ENCODE peak calls at places on chromosomes 5 and 9, in nine cellular contexts. C, R, T, P, E, A, N, L and I are unnamed samples.

GRCh38 chr9:84677080-84677479 is 7.6 kb downstream of the NTRK2 start:
- DNase-seq in T (no peak), R (no peak), L (no peak), A (no peak), E (no peak), N (no peak), P (no peak), C (no peak), I (no peak)

GRCh38 chr9:80586786-80587185 is 1015.0 kb downstream of the TLE4 start:
- DNase-seq in L (no peak), R (no peak), C (no peak), N (no peak), A (no peak), E (no peak), P (no peak), T (no peak), I (no peak)

GRCh38 chr9:126432659-126433058 is 106.0 kb downstream of the MVB12B start:
- DNase-seq in T (no peak), A (no peak), L (no peak), E (no peak), N (no peak), P (no peak), C (no peak), R (no peak), I (no peak)

GRCh38 chr5:62568800-62569432 is 9.7 kb upstream of the LRRC70 start:
- DNase-seq in C (peak; percentile 66), R (no peak), E (no peak), T (no peak), N (no peak), L (no peak), A (no peak), P (no peak), I (no peak)

GRCh38 chr5:176789873-176790615 is 20.3 kb upstream of the UNC5A start:
- DNase-seq in C (no peak), T (no peak), R (no peak), L (no peak), N (no peak), P (no peak), E (no peak), A (no peak), I (no peak)

GRCh38 chr5:176619203-176619568 is 9.2 kb upstream of the GPRIN1 start:
- DNase-seq in P (peak; percentile 56), E (peak; percentile 47), C (peak; percentile 98), N (no peak), A (peak; percentile 87), L (peak; percentile 68), T (peak; percentile 59), R (peak; percentile 98), I (no peak)

GRCh38 chr5:138653502-138653901 is 78.3 kb upstream of the HSPA9 start:
- DNase-seq in R (no peak), C (peak; percentile 46), E (no peak), P (no peak), N (no peak), T (no peak), L (no peak), A (no peak), I (no peak)

GRCh38 chr9:84970432-84970831 is 300.9 kb downstream of the NTRK2 start:
- DNase-seq in A (no peak), E (peak; percentile 53), R (no peak), C (no peak), P (no peak), T (no peak), N (no peak), L (no peak), I (no peak)

GRCh38 chr9:16809912-16810610 is 60.4 kb downstream of the BNC2 start:
- DNase-seq in C (peak; percentile 99), T (no peak), A (no peak), P (no peak), L (no peak), E (no peak), R (no peak), N (no peak), I (no peak)

GRCh38 chr9:36728651-36729520 is 156.2 kb downstream of the MELK start:
- DNase-seq in E (peak; percentile 84), N (no peak), T (peak; percentile 41), P (peak; percentile 54), A (peak; percentile 87), L (peak; percentile 48), R (peak; percentile 57), C (peak; percentile 96), I (peak; percentile 63)

GRCh38 chr5:89342106-89342876 is 459.3 kb upstream of the MEF2C start:
- DNase-seq in E (no peak), P (no peak), N (no peak), L (no peak), C (no peak), R (no peak), T (no peak), A (no peak), I (no peak)

GRCh38 chr5:102627311-102627710 is 127.8 kb upstream of the PAM start:
- DNase-seq in A (no peak), R (no peak), P (no peak), C (no peak), L (no peak), N (no peak), E (no peak), T (no peak), I (no peak)

GRCh38 chr5:91225848-91226686 is 157.1 kb downstream of the ARRDC3 start:
- DNase-seq in E (peak; percentile 53), C (peak; percentile 90), N (no peak), T (no peak), R (peak; percentile 34), P (peak; percentile 24), A (no peak), L (peak; percentile 9), I (peak; percentile 38)

GRCh38 chr9:92146610-92147009 is 31.4 kb upstream of the SPTLC1 start:
- DNase-seq in R (no peak), L (no peak), N (no peak), C (no peak), P (no peak), T (no peak), A (no peak), E (no peak), I (no peak)

GRCh38 chr9:37967272-37967581 is 63.3 kb upstream of the SLC25A51 start:
- DNase-seq in T (no peak), N (no peak), R (no peak), C (no peak), A (no peak), P (no peak), L (no peak), E (no peak), I (no peak)

GRCh38 chr5:36576721-36577120 is 29.7 kb upstream of the SLC1A3 start:
- DNase-seq in R (no peak), E (no peak), P (no peak), N (no peak), L (no peak), T (no peak), C (no peak), A (no peak), I (no peak)

GRCh38 chr5:151080620-151081425 is at the start of gene TNIP1:
- DNase-seq in L (peak; percentile 93), R (peak; percentile 100), P (peak; percentile 81), N (peak; percentile 88), E (peak; percentile 97), A (peak; percentile 99), T (peak; percentile 93), C (peak; percentile 81), I (no peak)
- TF ChIP-seq POLR2AphosphoS5 in L (peak; percentile 52), R (peak; percentile 69), P (peak; percentile 64), N (peak; percentile 89), E (peak; percentile 94), A (peak; percentile 94), T (peak; percentile 75), C (peak; percentile 68), I (no peak)

GRCh38 chr5:78534148-78535009 is 114.2 kb downstream of the LHFPL2 start:
- DNase-seq in E (no peak), T (no peak), A (no peak), R (peak; percentile 30), C (peak; percentile 20), L (no peak), N (no peak), P (no peak), I (no peak)
- TF ChIP-seq POLR2AphosphoS5 in E (no peak), T (no peak), A (no peak), R (no peak), C (no peak), L (no peak), N (peak; percentile 49), P (no peak), I (no peak)

DNA sequence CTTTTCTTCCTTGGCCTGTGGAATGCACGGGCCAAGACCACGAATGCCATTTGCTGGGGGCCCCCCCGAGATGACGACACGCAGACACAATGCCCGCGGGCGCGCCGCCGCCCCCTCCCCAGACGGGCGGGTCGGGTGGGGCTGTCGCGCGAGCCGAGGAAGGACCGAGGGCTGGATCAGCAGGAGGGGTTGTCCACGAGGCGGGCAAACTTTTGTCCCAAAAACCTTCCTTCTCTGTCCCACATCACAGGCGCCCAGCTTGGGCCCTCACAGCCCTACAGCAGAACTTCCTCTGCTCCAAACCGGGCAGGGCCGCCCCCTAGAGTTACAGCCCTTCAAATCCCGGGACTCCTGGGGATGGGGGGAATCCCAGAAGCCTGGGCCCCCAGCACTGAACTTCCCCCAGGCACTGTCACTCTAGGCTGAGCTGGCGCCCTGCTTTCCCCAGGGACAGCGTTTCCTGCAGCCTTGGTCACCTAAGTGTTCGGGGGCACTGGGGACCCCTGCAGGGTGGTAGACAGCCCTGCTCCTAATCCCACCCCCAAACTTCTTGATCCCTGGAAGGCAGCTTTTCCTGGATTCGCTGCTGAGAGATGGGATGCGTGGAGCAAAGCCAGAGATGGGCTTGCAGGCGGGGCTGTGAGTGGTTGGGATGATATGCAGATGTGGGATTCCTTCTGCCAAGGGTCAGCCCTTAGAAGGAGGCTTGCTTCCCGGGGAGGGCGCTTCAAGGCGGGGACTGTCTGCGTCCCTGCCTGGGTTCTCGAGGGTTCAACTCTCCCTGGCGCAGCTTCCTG is 980 bp downstream of the COL5A1 start:
- DNase-seq in E (peak; percentile 58), N (no peak), C (peak; percentile 69), A (no peak), T (no peak), R (no peak), L (no peak), P (no peak), I (no peak)
- TF ChIP-seq POLR2AphosphoS5 in E (peak; percentile 49), N (peak; percentile 60), C (no peak), A (peak; percentile 55), T (no peak), R (no peak), L (no peak), P (no peak), I (no peak)

GRCh38 chr9:72981433-72981832 is 28.6 kb upstream of the ALDH1A1 start:
- DNase-seq in T (no peak), P (no peak), C (no peak), E (no peak), A (no peak), R (no peak), L (no peak), N (no peak), I (no peak)

GRCh38 chr9:72982161-72982799 is 29.4 kb upstream of the ALDH1A1 start:
- DNase-seq in R (no peak), N (no peak), L (no peak), P (no peak), E (no peak), C (no peak), A (no peak), T (no peak), I (no peak)

GRCh38 chr9:72983512-72984021 is 30.7 kb upstream of the ALDH1A1 start:
- DNase-seq in N (no peak), P (peak; percentile 87), R (no peak), L (no peak), E (no peak), T (no peak), A (no peak), C (no peak), I (no peak)

GRCh38 chr9:72984150-72984947 is 31.5 kb upstream of the ALDH1A1 start:
- DNase-seq in R (no peak), E (no peak), A (no peak), N (no peak), P (no peak), T (no peak), C (no peak), L (no peak), I (no peak)

GRCh38 chr9:72983056-72983455 is 30.2 kb upstream of the ALDH1A1 start:
- DNase-seq in A (no peak), E (no peak), R (no peak), C (no peak), L (no peak), P (peak; percentile 86), T (no peak), N (no peak), I (no peak)
- TF ChIP-seq POLR2AphosphoS5 in A (no peak), E (no peak), R (no peak), C (no peak), L (no peak), P (no peak), T (no peak), N (no peak), I (no peak)